ENCODE peak calls at places on chromosome 1, in seven cellular contexts. One of them, this sample, is unnamed. For H3K9me3 and H3K4me1, the result is how much of the 10 kb centered on the place peaks cover.

GRCh38 chr1:164805399-164805798 is 246.4 kb downstream of the PBX1 start:
- DNase-seq in cardiac muscle cell: peak
- DNase-seq in HCT116: no peak
- DNase-seq in pancreas: no peak
- DNase-seq in heart left ventricle: no peak
- DNase-seq in body of pancreas: no peak
- DNase-seq in thyroid gland: no peak
- DNase-seq in this sample: no peak

GRCh38 chr1:112337028-112337531 is 58.9 kb upstream of the CTTNBP2NL start:
- DNase-seq in heart left ventricle: no peak
- DNase-seq in cardiac muscle cell: peak
- DNase-seq in HCT116: peak
- DNase-seq in thyroid gland: peak
- DNase-seq in body of pancreas: peak
- DNase-seq in pancreas: peak
- DNase-seq in this sample: no peak

GRCh38 chr1:30907390-30907640 is 1.2 kb downstream of the SDC3 start:
- DNase-seq in HCT116: no peak
- DNase-seq in pancreas: no peak
- DNase-seq in heart left ventricle: no peak
- DNase-seq in body of pancreas: no peak
- DNase-seq in cardiac muscle cell: no peak
- DNase-seq in thyroid gland: no peak
- DNase-seq in this sample: no peak

GRCh38 chr1:156033011-156033410 is 12.3 kb upstream of the SSR2 start:
- DNase-seq in cardiac muscle cell: peak
- DNase-seq in body of pancreas: no peak
- DNase-seq in thyroid gland: no peak
- DNase-seq in pancreas: no peak
- DNase-seq in heart left ventricle: peak
- DNase-seq in HCT116: no peak
- DNase-seq in this sample: no peak

GRCh38 chr1:15283500-15283899 is 36.5 kb downstream of the FHAD1 start:
- DNase-seq in cardiac muscle cell: no peak
- DNase-seq in thyroid gland: no peak
- DNase-seq in pancreas: no peak
- DNase-seq in body of pancreas: no peak
- DNase-seq in HCT116: no peak
- DNase-seq in heart left ventricle: no peak
- DNase-seq in this sample: no peak

GRCh38 chr1:160925652-160926241 is 28.9 kb downstream of the ITLN2 start:
- DNase-seq in HCT116: no peak
- DNase-seq in thyroid gland: no peak
- DNase-seq in body of pancreas: no peak
- DNase-seq in heart left ventricle: no peak
- DNase-seq in cardiac muscle cell: peak
- DNase-seq in pancreas: no peak
- DNase-seq in this sample: no peak

GRCh38 chr1:183114441-183114840 is 71.6 kb upstream of the LAMC2 start:
- DNase-seq in cardiac muscle cell: no peak
- DNase-seq in heart left ventricle: no peak
- DNase-seq in body of pancreas: no peak
- DNase-seq in pancreas: no peak
- DNase-seq in thyroid gland: no peak
- DNase-seq in HCT116: no peak
- DNase-seq in this sample: no peak

GRCh38 chr1:19465123-19465522 is 20.2 kb downstream of the CAPZB start:
- DNase-seq in pancreas: no peak
- DNase-seq in body of pancreas: no peak
- DNase-seq in thyroid gland: no peak
- DNase-seq in HCT116: no peak
- DNase-seq in cardiac muscle cell: peak
- DNase-seq in heart left ventricle: no peak
- DNase-seq in this sample: no peak

GRCh38 chr1:61253059-61253735 is 170.8 kb downstream of the NFIA start:
- DNase-seq in thyroid gland: peak
- DNase-seq in cardiac muscle cell: peak
- DNase-seq in pancreas: no peak
- DNase-seq in heart left ventricle: no peak
- DNase-seq in HCT116: no peak
- DNase-seq in body of pancreas: peak
- DNase-seq in this sample: no peak

GRCh38 chr1:56080123-56080522 is 499.2 kb downstream of the PLPP3 start:
- DNase-seq in pancreas: no peak
- DNase-seq in thyroid gland: no peak
- DNase-seq in heart left ventricle: no peak
- DNase-seq in body of pancreas: no peak
- DNase-seq in HCT116: no peak
- DNase-seq in cardiac muscle cell: no peak
- DNase-seq in this sample: no peak

GRCh38 chr1:201064806-201065205 is 41.3 kb upstream of the KIF21B start:
- DNase-seq in thyroid gland: no peak
- DNase-seq in HCT116: no peak
- DNase-seq in body of pancreas: no peak
- DNase-seq in cardiac muscle cell: no peak
- DNase-seq in heart left ventricle: no peak
- DNase-seq in pancreas: no peak
- DNase-seq in this sample: no peak

GRCh38 chr1:25004355-25004754 is 74.3 kb upstream of the RUNX3 start:
- DNase-seq in thyroid gland: no peak
- DNase-seq in cardiac muscle cell: no peak
- DNase-seq in body of pancreas: no peak
- DNase-seq in pancreas: no peak
- DNase-seq in heart left ventricle: no peak
- DNase-seq in HCT116: no peak
- DNase-seq in this sample: no peak

GRCh38 chr1:30381671-30382365 is 341.6 kb downstream of the MATN1 start:
- DNase-seq in body of pancreas: no peak
- DNase-seq in cardiac muscle cell: no peak
- DNase-seq in heart left ventricle: no peak
- DNase-seq in HCT116: no peak
- DNase-seq in thyroid gland: no peak
- DNase-seq in pancreas: no peak
- DNase-seq in this sample: no peak

GRCh38 chr1:9687876-9688582 is 36.5 kb downstream of the PIK3CD start:
- DNase-seq in HCT116: no peak
- DNase-seq in thyroid gland: peak
- DNase-seq in pancreas: peak
- DNase-seq in body of pancreas: peak
- DNase-seq in cardiac muscle cell: peak
- DNase-seq in heart left ventricle: no peak
- DNase-seq in this sample: peak

GRCh38 chr1:206508956-206509355 is 1.6 kb downstream of the RASSF5 start:
- DNase-seq in pancreas: no peak
- DNase-seq in thyroid gland: peak
- DNase-seq in body of pancreas: peak
- DNase-seq in heart left ventricle: no peak
- DNase-seq in cardiac muscle cell: peak
- DNase-seq in HCT116: no peak
- DNase-seq in this sample: no peak

GRCh38 chr1:109198043-109198695 is 15.5 kb upstream of the SARS1 start:
- DNase-seq in HCT116: no peak
- DNase-seq in cardiac muscle cell: peak
- DNase-seq in thyroid gland: no peak
- DNase-seq in body of pancreas: peak
- DNase-seq in heart left ventricle: no peak
- DNase-seq in pancreas: no peak
- DNase-seq in this sample: no peak

DNA sequence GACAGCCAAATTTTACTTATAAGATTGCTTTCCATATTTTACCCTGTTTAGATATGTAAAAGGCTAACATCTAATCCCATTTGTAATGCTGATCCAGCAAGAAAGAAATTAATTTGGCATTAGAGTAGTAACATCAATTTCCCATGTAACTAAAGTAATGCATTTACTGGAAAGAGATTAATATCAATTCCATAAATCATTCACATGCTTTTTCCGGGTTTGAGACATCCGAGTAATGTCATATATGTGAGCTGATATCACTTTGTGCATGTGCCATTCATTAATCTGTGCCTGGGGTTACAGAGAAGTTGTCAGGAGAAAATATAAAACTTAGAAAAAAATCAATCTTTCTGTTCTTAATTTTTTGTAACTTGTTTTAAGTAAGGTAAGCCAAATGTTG is 206.1 kb downstream of the AGBL4 start:
- DNase-seq in HCT116: no peak
- DNase-seq in thyroid gland: no peak
- DNase-seq in body of pancreas: no peak
- DNase-seq in pancreas: no peak
- DNase-seq in cardiac muscle cell: no peak
- DNase-seq in heart left ventricle: no peak
- DNase-seq in this sample: no peak
- H3K9me3 ChIP-seq in HCT116: under half
- H3K9me3 ChIP-seq in thyroid gland: under half
- H3K9me3 ChIP-seq in body of pancreas: under half
- H3K9me3 ChIP-seq in pancreas: under half
- H3K9me3 ChIP-seq in cardiac muscle cell: under half
- H3K9me3 ChIP-seq in heart left ventricle: under half
- H3K9me3 ChIP-seq in this sample: under half

GRCh38 chr1:87863317-87863716 is 534.6 kb downstream of the LMO4 start:
- DNase-seq in heart left ventricle: no peak
- DNase-seq in cardiac muscle cell: no peak
- DNase-seq in body of pancreas: no peak
- DNase-seq in pancreas: no peak
- DNase-seq in HCT116: no peak
- DNase-seq in thyroid gland: no peak
- DNase-seq in this sample: no peak

GRCh38 chr1:87866416-87866815 is 537.7 kb downstream of the LMO4 start:
- DNase-seq in heart left ventricle: no peak
- DNase-seq in pancreas: no peak
- DNase-seq in cardiac muscle cell: no peak
- DNase-seq in thyroid gland: no peak
- DNase-seq in HCT116: no peak
- DNase-seq in body of pancreas: no peak
- DNase-seq in this sample: no peak

GRCh38 chr1:87867631-87868030 is 539.0 kb downstream of the LMO4 start:
- DNase-seq in pancreas: no peak
- DNase-seq in heart left ventricle: no peak
- DNase-seq in cardiac muscle cell: peak
- DNase-seq in body of pancreas: no peak
- DNase-seq in HCT116: no peak
- DNase-seq in thyroid gland: no peak
- DNase-seq in this sample: no peak

GRCh38 chr1:87869563-87869962 is 540.9 kb downstream of the LMO4 start:
- DNase-seq in cardiac muscle cell: peak
- DNase-seq in body of pancreas: no peak
- DNase-seq in heart left ventricle: no peak
- DNase-seq in thyroid gland: no peak
- DNase-seq in pancreas: no peak
- DNase-seq in HCT116: no peak
- DNase-seq in this sample: no peak

DNA sequence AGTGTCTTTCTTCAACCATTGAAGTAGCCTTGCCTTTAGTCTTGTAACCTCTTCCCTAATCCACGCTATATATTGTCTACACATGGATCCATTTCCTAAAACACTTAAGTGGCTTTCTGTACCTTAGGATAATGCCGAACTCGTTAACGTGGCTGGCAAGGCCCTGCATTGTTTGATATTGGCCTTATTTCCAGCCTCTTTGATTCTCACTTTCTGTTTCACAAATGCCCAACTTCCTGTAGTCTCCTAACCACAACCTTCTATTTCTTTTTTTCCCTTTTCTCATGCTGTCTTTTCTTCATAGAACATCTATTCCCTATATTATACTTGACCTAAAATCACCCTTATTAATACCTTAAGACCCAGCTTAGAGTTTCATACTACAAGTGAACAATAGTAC is 536.0 kb downstream of the LMO4 start:
- DNase-seq in thyroid gland: no peak
- DNase-seq in pancreas: no peak
- DNase-seq in heart left ventricle: no peak
- DNase-seq in HCT116: no peak
- DNase-seq in body of pancreas: no peak
- DNase-seq in cardiac muscle cell: no peak
- DNase-seq in this sample: no peak
- H3K4me3 ChIP-seq in thyroid gland: no peak
- H3K4me3 ChIP-seq in pancreas: no peak
- H3K4me3 ChIP-seq in heart left ventricle: no peak
- H3K4me3 ChIP-seq in HCT116: no peak
- H3K4me3 ChIP-seq in body of pancreas: no peak
- H3K4me3 ChIP-seq in cardiac muscle cell: no peak
- H3K4me3 ChIP-seq in this sample: no peak

GRCh38 chr1:226640737-226641136 is 92.2 kb downstream of the STUM start:
- DNase-seq in pancreas: peak
- DNase-seq in thyroid gland: no peak
- DNase-seq in body of pancreas: no peak
- DNase-seq in cardiac muscle cell: no peak
- DNase-seq in heart left ventricle: peak
- DNase-seq in HCT116: no peak
- DNase-seq in this sample: no peak

GRCh38 chr1:226640288-226640687 is 91.7 kb downstream of the STUM start:
- DNase-seq in HCT116: no peak
- DNase-seq in cardiac muscle cell: no peak
- DNase-seq in pancreas: peak
- DNase-seq in body of pancreas: no peak
- DNase-seq in thyroid gland: no peak
- DNase-seq in heart left ventricle: peak
- DNase-seq in this sample: no peak

GRCh38 chr1:226642421-226642820 is 93.9 kb downstream of the STUM start:
- DNase-seq in body of pancreas: no peak
- DNase-seq in pancreas: no peak
- DNase-seq in HCT116: no peak
- DNase-seq in cardiac muscle cell: no peak
- DNase-seq in heart left ventricle: peak
- DNase-seq in thyroid gland: no peak
- DNase-seq in this sample: no peak

GRCh38 chr1:226643167-226643566 is 94.6 kb downstream of the STUM start:
- DNase-seq in thyroid gland: no peak
- DNase-seq in cardiac muscle cell: peak
- DNase-seq in pancreas: peak
- DNase-seq in heart left ventricle: peak
- DNase-seq in HCT116: peak
- DNase-seq in body of pancreas: no peak
- DNase-seq in this sample: no peak

DNA sequence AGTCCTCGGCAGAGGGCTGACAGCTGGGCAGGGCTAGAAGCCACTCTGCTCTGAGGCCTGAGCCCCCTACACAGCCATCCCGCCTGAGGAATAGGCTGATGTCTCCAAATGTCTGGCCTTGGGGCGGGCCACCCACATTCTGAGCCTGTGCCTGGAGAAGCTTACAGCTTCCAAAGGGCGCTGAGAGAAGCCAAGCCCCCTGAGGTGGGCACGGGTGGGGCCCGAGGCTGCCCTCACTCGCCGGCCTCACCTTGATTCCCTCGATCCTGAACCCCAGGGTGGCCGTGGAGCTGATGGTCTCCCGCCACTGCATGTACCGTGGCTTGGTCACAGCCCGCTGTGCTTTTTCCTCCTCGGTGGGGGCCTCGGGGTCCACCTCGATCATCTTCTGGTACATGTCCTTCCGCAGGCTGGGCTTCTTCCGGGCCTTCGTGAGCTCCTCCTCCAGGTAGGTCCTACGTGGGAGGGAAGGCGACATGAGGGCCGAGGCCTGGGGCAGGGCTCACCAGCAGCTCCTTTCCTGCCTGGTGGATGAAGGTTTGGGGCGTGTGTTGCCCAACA is 93.2 kb downstream of the STUM start:
- DNase-seq in thyroid gland: no peak
- DNase-seq in heart left ventricle: peak
- DNase-seq in pancreas: peak
- DNase-seq in cardiac muscle cell: no peak
- DNase-seq in HCT116: no peak
- DNase-seq in body of pancreas: no peak
- DNase-seq in this sample: no peak
- H3K4me1 ChIP-seq in thyroid gland: under half
- H3K4me1 ChIP-seq in heart left ventricle: under half
- H3K4me1 ChIP-seq in pancreas: under half
- H3K4me1 ChIP-seq in cardiac muscle cell: under half
- H3K4me1 ChIP-seq in HCT116: under half
- H3K4me1 ChIP-seq in body of pancreas: under half
- H3K4me1 ChIP-seq in this sample: under half

GRCh38 chr1:179714159-179714558 is 28.9 kb upstream of the FAM163A start:
- DNase-seq in pancreas: no peak
- DNase-seq in heart left ventricle: no peak
- DNase-seq in cardiac muscle cell: no peak
- DNase-seq in thyroid gland: no peak
- DNase-seq in body of pancreas: no peak
- DNase-seq in HCT116: no peak
- DNase-seq in this sample: no peak
- H3K9me3 ChIP-seq in pancreas: under half
- H3K9me3 ChIP-seq in heart left ventricle: under half
- H3K9me3 ChIP-seq in cardiac muscle cell: under half
- H3K9me3 ChIP-seq in thyroid gland: under half
- H3K9me3 ChIP-seq in body of pancreas: under half
- H3K9me3 ChIP-seq in HCT116: under half
- H3K9me3 ChIP-seq in this sample: under half

This sample was measured in Caco-2.